ENCODE peak calls at places on chromosomes 3 and 15, in nine cellular contexts. L, K, E, F, B, C, S, U and Z are unnamed samples. For H3K4me1, the result is how much of the 10 kb centered on the place peaks cover.

GRCh38 chr3:99515-99914 is 97.0 kb upstream of the CHL1 start:
- DNase-seq in K (no peak), B (no peak), U (no peak), L (no peak), C (no peak), E (no peak), S (no peak), F (no peak), Z (no peak)

GRCh38 chr3:14876942-14877341 is 58.2 kb downstream of the FGD5 start:
- DNase-seq in B (peak), S (peak), C (peak), L (peak), U (peak), K (no peak), F (peak), E (no peak), Z (no peak)

GRCh38 chr3:120622870-120623718 is 27.0 kb downstream of the NDUFB4 start:
- DNase-seq in B (no peak), E (no peak), F (no peak), L (peak), K (peak), U (no peak), S (peak), C (no peak), Z (no peak)

GRCh38 chr3:25581335-25581734 is 83.4 kb downstream of the TOP2B start:
- DNase-seq in C (no peak), S (no peak), U (no peak), B (no peak), E (no peak), K (no peak), L (peak), F (no peak), Z (no peak)

GRCh38 chr3:191721983-191722382 is 261.0 kb downstream of the PYDC2 start:
- DNase-seq in E (no peak), S (peak), C (no peak), B (no peak), U (peak), K (peak), F (no peak), L (no peak), Z (no peak)

GRCh38 chr15:78492841-78493240 is 14.5 kb upstream of the HYKK start:
- DNase-seq in S (no peak), C (no peak), K (no peak), B (no peak), L (no peak), U (no peak), F (no peak), E (no peak), Z (no peak)

GRCh38 chr3:85627899-85628298 is 669.1 kb downstream of the CADM2 start:
- DNase-seq in F (no peak), U (no peak), L (no peak), C (no peak), E (no peak), B (no peak), K (no peak), S (no peak), Z (no peak)

GRCh38 chr3:119279101-119279554 is 15.1 kb upstream of the ARHGAP31 start:
- DNase-seq in L (peak), F (no peak), E (no peak), S (no peak), U (peak), C (peak), K (no peak), B (no peak), Z (no peak)

GRCh38 chr15:83365370-83365938 is 81.0 kb upstream of the BNC1 start:
- DNase-seq in F (peak), K (no peak), S (peak), L (peak), C (no peak), B (no peak), E (no peak), U (no peak), Z (peak)

GRCh38 chr15:55407949-55408766 is at the start of the genes CCPG1 and PIERCE2:
- DNase-seq in C (peak), U (peak), E (peak), B (peak), S (peak), L (peak), F (peak), K (peak), Z (peak)

GRCh38 chr15:65580287-65580686 is 30.6 kb downstream of the INTS14 start:
- DNase-seq in C (no peak), S (peak), L (peak), B (no peak), U (no peak), K (peak), F (no peak), E (no peak), Z (no peak)

GRCh38 chr15:94582368-94582767 is 351.0 kb downstream of the MCTP2 start:
- DNase-seq in F (no peak), C (no peak), B (no peak), E (no peak), U (no peak), S (peak), K (peak), L (peak), Z (no peak)

GRCh38 chr15:85879334-85880163 is 84.8 kb upstream of the KLHL25 start:
- DNase-seq in S (peak), B (no peak), K (no peak), C (no peak), L (peak), F (no peak), E (no peak), U (no peak), Z (no peak)

GRCh38 chr3:79111375-79112052 is 656.3 kb downstream of the ROBO1 start:
- DNase-seq in S (no peak), B (no peak), C (no peak), K (no peak), E (no peak), U (no peak), L (no peak), F (no peak), Z (no peak)

GRCh38 chr15:54556231-54556630 is 578.0 kb downstream of the UNC13C start:
- DNase-seq in U (no peak), L (no peak), K (no peak), C (no peak), E (no peak), B (no peak), S (no peak), F (no peak), Z (no peak)

GRCh38 chr3:138409171-138409570 is 25.2 kb upstream of the ESYT3 start:
- DNase-seq in S (no peak), C (no peak), U (no peak), E (no peak), F (no peak), B (no peak), K (no peak), L (peak), Z (no peak)

GRCh38 chr3:127671523-127672428 is 976 bp upstream of the ABTB1 start:
- DNase-seq in E (peak), S (no peak), B (no peak), F (peak), K (no peak), L (peak), U (peak), C (no peak), Z (peak)

GRCh38 chr3:126554560-126555525 is 3.9 kb downstream of the C3orf22 start:
- DNase-seq in B (no peak), C (no peak), K (peak), E (peak), U (no peak), S (no peak), L (peak), F (peak), Z (no peak)

GRCh38 chr15:73937726-73938125 is 11.5 kb downstream of the LOXL1 start:
- DNase-seq in S (no peak), L (no peak), K (no peak), F (no peak), C (no peak), B (no peak), E (no peak), U (no peak), Z (no peak)

GRCh38 chr15:29124581-29125381 is 144.8 kb downstream of the NSMCE3 start:
- DNase-seq in U (no peak), L (peak), K (no peak), C (no peak), B (no peak), F (peak), E (no peak), S (peak), Z (no peak)
- TF ChIP-seq CTCF in U (no peak), L (peak), K (no peak), C (no peak), B (no peak), F (no peak), E (no peak), S (peak), Z (no peak)

DNA sequence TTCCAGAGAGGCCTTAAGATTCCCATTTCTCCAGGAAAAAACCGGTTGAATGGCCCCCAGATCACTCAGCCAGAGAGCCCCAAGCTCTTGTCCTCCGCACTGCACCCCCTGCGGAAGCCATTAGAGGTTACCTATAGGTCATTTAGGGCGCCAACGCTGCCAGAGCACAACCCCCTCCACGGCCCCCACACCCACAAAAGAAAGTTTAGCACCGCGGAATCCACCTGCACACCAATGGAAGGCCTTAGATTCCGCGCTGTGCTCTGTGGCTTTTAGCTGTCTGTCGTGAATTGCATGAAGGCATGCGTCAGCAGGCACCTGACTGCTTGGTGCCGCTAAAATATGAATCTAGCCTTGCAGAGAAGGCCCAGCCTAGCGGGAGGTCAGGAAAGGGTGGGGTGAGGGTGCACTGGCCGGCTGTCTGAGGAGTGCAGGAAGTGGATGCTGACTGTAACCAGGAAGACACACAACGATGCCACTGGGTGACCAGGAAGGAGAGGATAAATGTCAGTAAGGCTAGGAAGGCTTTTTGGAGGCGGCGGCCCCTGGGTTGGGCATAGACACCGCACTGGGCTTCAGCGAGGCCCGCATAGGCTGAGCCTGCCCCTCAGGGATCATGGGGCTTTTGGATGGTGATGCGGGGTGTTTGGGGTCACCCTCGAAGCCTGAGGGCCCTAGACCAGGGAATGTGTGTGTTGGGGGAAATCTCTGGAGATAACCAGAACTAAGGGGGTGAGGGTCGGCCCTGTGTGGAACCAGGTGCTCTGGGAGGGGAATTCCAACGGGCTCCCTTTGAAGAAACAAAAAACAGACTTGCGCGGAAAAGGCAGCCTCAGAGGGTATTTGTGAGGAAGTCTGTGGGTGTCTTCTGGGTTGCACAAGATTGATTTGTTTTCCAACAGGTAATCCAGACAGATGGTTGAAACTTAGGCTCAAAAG is 964 bp upstream of the NUP210 start:
- DNase-seq in S (no peak), K (no peak), F (peak), L (peak), B (peak), E (peak), U (no peak), C (no peak), Z (no peak)
- H3K4me1 ChIP-seq in S (under half), K (half or more), F (under half), L (under half), B (under half), E (under half), U (under half), C (under half), Z (under half)

GRCh38 chr3:52054689-52055511 is 1.5 kb downstream of the DUSP7 start:
- DNase-seq in U (peak), F (no peak), K (no peak), B (no peak), S (no peak), C (no peak), L (peak), E (peak), Z (no peak)
- TF ChIP-seq CTCF in U (no peak), F (no peak), K (peak), B (no peak), S (peak), C (no peak), L (peak), E (no peak), Z (no peak)

GRCh38 chr15:31405200-31405929 is 78.7 kb downstream of the KLF13 start:
- DNase-seq in L (no peak), F (no peak), E (no peak), C (no peak), S (peak), U (no peak), K (peak), B (no peak), Z (no peak)
- H3K4me1 ChIP-seq in L (under half), F (under half), E (under half), C (under half), S (under half), U (under half), K (under half), B (under half), Z (under half)

GRCh38 chr3:27657871-27658270 is 64.3 kb downstream of the EOMES start:
- DNase-seq in C (no peak), E (no peak), U (no peak), S (peak), F (no peak), L (no peak), B (no peak), K (no peak), Z (no peak)

GRCh38 chr3:27657404-27657803 is 64.7 kb downstream of the EOMES start:
- DNase-seq in C (no peak), F (no peak), B (no peak), U (no peak), S (peak), L (no peak), E (no peak), K (no peak), Z (no peak)

GRCh38 chr3:27661813-27662212 is 60.3 kb downstream of the EOMES start:
- DNase-seq in C (no peak), F (no peak), E (no peak), S (no peak), L (no peak), K (no peak), U (no peak), B (no peak), Z (no peak)

GRCh38 chr3:27658741-27659140 is 63.4 kb downstream of the EOMES start:
- DNase-seq in U (no peak), C (no peak), E (no peak), S (no peak), F (no peak), K (no peak), L (no peak), B (no peak), Z (no peak)

GRCh38 chr3:27659279-27660021 is 62.7 kb downstream of the EOMES start:
- DNase-seq in B (no peak), L (peak), K (peak), U (peak), C (peak), F (peak), E (peak), S (peak), Z (no peak)
- TF ChIP-seq CTCF in B (peak), L (peak), K (peak), U (peak), C (peak), F (peak), E (peak), S (peak), Z (peak)

DNA sequence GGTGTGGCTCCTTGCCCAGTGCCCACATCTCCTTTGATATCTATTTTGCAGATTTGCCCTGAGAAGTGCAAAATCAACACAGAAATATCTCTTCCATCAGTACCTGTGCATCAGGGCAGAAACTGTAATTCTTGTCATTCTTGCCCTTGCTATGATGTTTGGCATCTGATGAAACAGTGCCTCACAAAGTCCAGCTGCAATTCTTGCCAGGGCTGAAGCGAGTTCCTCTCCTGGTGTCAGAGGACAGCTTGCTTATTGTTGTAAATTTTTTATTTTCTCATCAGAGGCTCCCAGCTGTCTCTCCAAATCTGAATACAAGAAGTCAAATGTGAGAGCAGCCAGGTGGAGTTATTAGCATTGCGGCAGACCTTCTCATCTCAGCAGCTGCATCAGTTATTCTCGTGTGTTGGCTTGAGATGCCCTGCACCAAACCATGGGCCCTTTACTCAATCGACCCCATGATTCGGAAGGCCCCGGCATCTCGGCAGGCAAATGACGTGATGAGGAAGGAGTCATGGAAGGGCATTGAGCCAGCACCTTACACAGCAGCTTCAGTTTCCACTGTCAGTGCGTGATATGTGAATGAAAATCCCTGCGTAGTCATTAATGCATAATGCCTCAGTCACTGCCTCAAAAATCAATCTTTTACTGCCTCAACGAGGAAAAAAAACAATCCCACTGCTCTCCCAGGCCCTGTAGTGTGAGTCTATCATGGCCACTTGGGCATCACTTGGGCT is 93.4 kb downstream of the CCNL1 start:
- DNase-seq in B (no peak), K (no peak), L (peak), U (no peak), E (no peak), C (no peak), F (no peak), S (peak), Z (no peak)
- H3K4me1 ChIP-seq in B (under half), K (under half), L (under half), U (under half), E (under half), C (under half), F (under half), S (under half), Z (under half)

GRCh38 chr3:74267583-74268184 is 346.8 kb downstream of the CNTN3 start:
- DNase-seq in E (no peak), B (no peak), F (no peak), S (peak), K (peak), L (peak), U (peak), C (no peak), Z (no peak)
- TF ChIP-seq CTCF in E (peak), B (no peak), F (peak), S (peak), K (peak), L (peak), U (peak), C (peak), Z (peak)

GRCh38 chr15:31374489-31374888 is 47.9 kb downstream of the KLF13 start:
- DNase-seq in U (no peak), B (no peak), E (no peak), F (peak), C (no peak), L (no peak), S (no peak), K (no peak), Z (no peak)

GRCh38 chr15:31373970-31374369 is 47.3 kb downstream of the KLF13 start:
- DNase-seq in L (no peak), E (no peak), K (no peak), B (no peak), S (no peak), U (no peak), F (peak), C (no peak), Z (no peak)

GRCh38 chr15:31372635-31373091 is 46.0 kb downstream of the KLF13 start:
- DNase-seq in E (no peak), K (no peak), F (peak), S (peak), U (peak), C (peak), L (peak), B (no peak), Z (no peak)

GRCh38 chr15:31371520-31372240 is 45.0 kb downstream of the KLF13 start:
- DNase-seq in U (no peak), E (no peak), B (no peak), L (no peak), F (peak), C (no peak), K (no peak), S (no peak), Z (no peak)

DNA sequence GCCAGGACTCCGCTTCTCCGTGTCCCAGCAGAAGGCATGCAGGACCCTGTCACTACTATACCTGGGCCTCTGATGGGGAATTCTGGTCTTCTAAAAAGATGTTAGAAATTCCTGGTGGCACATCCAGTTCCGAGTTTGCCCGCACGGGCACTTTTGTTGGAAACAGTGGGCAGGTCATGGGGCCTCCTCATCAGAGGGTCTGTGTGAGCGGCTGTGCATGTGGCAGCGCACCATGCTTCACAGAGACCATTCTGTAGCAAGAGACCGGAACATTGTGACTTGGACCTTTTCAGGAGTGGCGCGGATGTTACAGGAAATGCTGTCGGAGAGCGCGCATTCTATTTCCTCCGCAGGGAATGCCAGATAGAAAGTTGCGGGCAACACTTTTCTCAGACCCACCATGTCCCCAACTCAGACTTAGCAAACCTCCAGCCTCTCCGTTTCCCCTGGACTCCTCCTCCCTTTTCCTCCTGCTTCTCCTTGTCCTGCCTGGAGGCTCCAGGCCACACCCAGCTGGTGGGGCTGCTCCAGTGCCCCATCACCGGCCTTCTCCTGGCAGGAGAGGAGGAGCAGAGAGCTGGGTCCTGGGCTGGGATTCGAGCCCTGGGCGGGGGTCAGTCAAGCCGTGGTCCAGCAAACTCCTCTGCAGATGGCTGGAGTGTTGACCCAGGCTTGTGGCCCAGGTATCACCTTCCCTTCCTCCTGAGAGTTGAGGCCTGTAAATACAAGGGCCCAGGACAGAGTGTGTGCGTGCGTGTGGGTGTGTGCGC is 46.6 kb downstream of the KLF13 start:
- DNase-seq in S (no peak), F (peak), L (no peak), E (no peak), U (no peak), C (no peak), K (no peak), B (no peak), Z (no peak)
- H3K4me1 ChIP-seq in S (under half), F (under half), L (under half), E (half or more), U (under half), C (under half), K (under half), B (half or more), Z (under half)